ENCODE peak calls at places on chromosome 20, in nine cellular contexts. U, S, K, Y, A, R, Z, C and G are unnamed samples. For H3K4me1, the result is how much of the 10 kb centered on the place peaks cover.

GRCh38 chr20:10798811-10799210 is 125.0 kb upstream of the JAG1 start:
- DNase-seq in U (peak), C (no peak), S (no peak), K (no peak), Z (no peak), A (no peak), R (no peak), Y (no peak), G (no peak)

GRCh38 chr20:63453029-63453523 is 19.4 kb downstream of the KCNQ2 start:
- DNase-seq in R (no peak), K (no peak), U (no peak), A (peak), Y (no peak), Z (no peak), S (no peak), C (no peak), G (no peak)

GRCh38 chr20:41395669-41396664 is 29.3 kb upstream of the EMILIN3 start:
- DNase-seq in Y (no peak), Z (no peak), A (no peak), C (no peak), K (no peak), R (no peak), U (peak), S (no peak), G (no peak)

GRCh38 chr20:17875106-17875980 is 93.3 kb downstream of the SNX5 start:
- DNase-seq in Y (no peak), R (peak), C (no peak), K (peak), A (peak), Z (peak), U (peak), S (peak), G (peak)

GRCh38 chr20:7362601-7363000 is 577.7 kb downstream of the HAO1 start:
- DNase-seq in A (no peak), Y (no peak), R (no peak), C (no peak), U (no peak), S (no peak), K (no peak), Z (no peak), G (peak)

GRCh38 chr20:38343107-38343797 is 3.0 kb upstream of the LBP start:
- DNase-seq in Z (no peak), S (no peak), U (peak), Y (no peak), C (no peak), K (peak), R (peak), A (peak), G (peak)

GRCh38 chr20:60903325-60903958 is 348.6 kb upstream of the CDH4 start:
- DNase-seq in Z (no peak), S (no peak), Y (peak), U (no peak), A (no peak), C (no peak), R (no peak), K (no peak), G (no peak)

GRCh38 chr20:25338112-25339023 is 52.3 kb downstream of the ABHD12 start:
- DNase-seq in A (peak), U (no peak), K (no peak), S (no peak), C (no peak), R (peak), Y (no peak), Z (peak), G (no peak)

GRCh38 chr20:41391587-41392001 is 25.0 kb upstream of the EMILIN3 start:
- DNase-seq in K (no peak), Z (no peak), A (no peak), C (no peak), R (no peak), S (no peak), U (no peak), Y (no peak), G (no peak)

GRCh38 chr20:5222919-5223634 is 93.7 kb downstream of the PROKR2 start:
- DNase-seq in Y (no peak), R (peak), A (peak), C (peak), Z (peak), K (no peak), U (peak), S (peak), G (peak)

GRCh38 chr20:10524034-10524476 is 89.0 kb downstream of the SLX4IP start:
- DNase-seq in Z (peak), R (no peak), A (no peak), S (peak), K (peak), C (no peak), Y (peak), U (peak), G (no peak)

GRCh38 chr20:63628246-63628975 is 1.5 kb upstream of the GMEB2 start:
- DNase-seq in Z (peak), Y (no peak), K (peak), U (peak), S (peak), A (peak), R (peak), C (peak), G (peak)

GRCh38 chr20:1383621-1384404 is 9.0 kb downstream of the FKBP1A start:
- DNase-seq in A (no peak), U (no peak), Y (no peak), C (no peak), Z (no peak), K (no peak), S (no peak), R (no peak), G (no peak)

GRCh38 chr20:35568645-35569044 is 26.8 kb downstream of the ERGIC3 start:
- DNase-seq in K (no peak), Z (peak), R (peak), Y (no peak), C (peak), S (no peak), A (peak), U (no peak), G (no peak)

GRCh38 chr20:55004044-55004443 is 528.7 kb downstream of the DOK5 start:
- DNase-seq in Y (no peak), R (no peak), A (no peak), C (no peak), Z (no peak), K (no peak), S (no peak), U (no peak), G (no peak)

GRCh38 chr20:5642155-5642981 is 107.8 kb upstream of the SHLD1 start:
- DNase-seq in S (no peak), K (peak), C (no peak), Z (no peak), R (no peak), Y (no peak), A (no peak), U (no peak), G (peak)

GRCh38 chr20:2798095-2798805 is 2.2 kb downstream of the CPXM1 start:
- DNase-seq in A (no peak), K (no peak), Y (no peak), Z (no peak), C (no peak), S (no peak), R (peak), U (no peak), G (no peak)

GRCh38 chr20:49344975-49345374 is 67.1 kb upstream of the ZNFX1 start:
- DNase-seq in Z (peak), K (peak), C (no peak), S (peak), R (no peak), Y (peak), A (peak), U (peak), G (peak)

GRCh38 chr20:5393218-5393870 is 76.6 kb upstream of the PROKR2 start:
- DNase-seq in C (no peak), Y (no peak), K (no peak), U (no peak), R (no peak), S (no peak), Z (no peak), A (no peak), G (no peak)

GRCh38 chr20:41078329-41078728 is 49.7 kb downstream of the TOP1 start:
- DNase-seq in R (no peak), C (no peak), S (no peak), A (peak), Y (no peak), K (no peak), Z (no peak), U (peak), G (peak)

GRCh38 chr20:48236485-48237055 is 451.3 kb upstream of the SULF2 start:
- DNase-seq in K (peak), C (no peak), Z (no peak), U (no peak), A (no peak), S (no peak), R (no peak), Y (no peak), G (no peak)

GRCh38 chr20:29497261-29497671 is 1760.2 kb upstream of the DEFB115 start:
- DNase-seq in A (no peak), Y (peak), S (no peak), C (no peak), U (no peak), Z (no peak), K (no peak), R (peak), G (no peak)

GRCh38 chr20:45816951-45817651 is 4.7 kb downstream of the UBE2C start:
- DNase-seq in R (no peak), U (no peak), Z (no peak), C (no peak), Y (no peak), S (no peak), K (no peak), A (no peak), G (no peak)

GRCh38 chr20:49161428-49162152 is 26.5 kb downstream of the STAU1 start:
- DNase-seq in K (no peak), C (no peak), U (no peak), A (no peak), S (no peak), Y (no peak), R (no peak), Z (no peak), G (no peak)

GRCh38 chr20:12827796-12828406 is 180.9 kb upstream of the SPTLC3 start:
- DNase-seq in C (no peak), A (no peak), Y (no peak), S (no peak), K (no peak), R (no peak), U (no peak), Z (no peak), G (no peak)

GRCh38 chr20:10591956-10592521 is 81.8 kb downstream of the JAG1 start:
- DNase-seq in Z (no peak), U (peak), A (no peak), Y (no peak), S (no peak), K (no peak), R (no peak), C (no peak), G (peak)

GRCh38 chr20:10111144-10111771 is 76.5 kb downstream of the ANKEF1 start:
- DNase-seq in Y (no peak), U (no peak), A (no peak), S (no peak), Z (peak), C (no peak), R (peak), K (no peak), G (no peak)

GRCh38 chr20:3916347-3916746 is 27.2 kb downstream of the PANK2 start:
- DNase-seq in Y (no peak), A (no peak), K (no peak), C (no peak), Z (no peak), S (no peak), U (no peak), R (no peak), G (no peak)

GRCh38 chr20:40702504-40702903 is 13.5 kb upstream of the MAFB start:
- DNase-seq in C (no peak), K (no peak), Z (no peak), Y (no peak), S (no peak), U (no peak), R (no peak), A (no peak), G (no peak)

DNA sequence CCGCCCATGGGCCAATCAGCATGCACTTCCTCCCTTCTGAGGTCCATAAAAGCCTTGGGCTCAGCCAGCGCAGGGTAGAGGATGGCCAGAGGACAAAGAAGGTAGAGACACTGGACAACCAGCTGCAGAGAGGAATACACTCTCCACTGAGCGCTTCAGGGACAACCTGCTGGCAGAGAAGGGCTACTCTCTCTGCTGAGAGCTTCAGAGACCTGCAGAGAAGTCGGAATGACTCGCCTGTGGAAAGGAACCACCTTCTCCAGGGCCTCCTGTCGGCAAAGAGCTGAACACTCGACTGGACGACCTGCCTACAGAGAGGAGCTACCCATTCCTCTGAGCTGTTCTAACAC is 31.4 kb upstream of the SLA2 start:
- DNase-seq in K (no peak), R (no peak), Z (no peak), U (no peak), C (no peak), A (no peak), Y (no peak), S (no peak), G (no peak)
- TF ChIP-seq POLR2A in K (no peak), R (no peak), Z (no peak), U (no peak), C (peak), A (no peak), Y (no peak), S (no peak), G (no peak)

DNA sequence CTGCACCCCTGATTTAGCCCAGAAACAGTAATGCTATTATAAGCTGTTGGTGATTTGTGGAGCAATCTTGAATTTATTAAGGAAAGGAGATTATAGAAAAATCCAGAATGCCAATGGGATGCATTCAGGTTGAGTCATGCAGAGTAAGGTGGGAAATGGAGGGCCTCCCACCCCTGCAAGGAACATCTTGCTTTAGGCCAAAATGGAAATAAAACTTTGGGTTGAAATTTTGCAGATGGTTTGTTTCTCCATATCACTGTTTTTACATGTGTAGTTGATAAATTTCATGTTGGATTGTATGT is 152.4 kb downstream of the BCAS1 start:
- DNase-seq in A (no peak), Z (no peak), Y (no peak), S (no peak), R (no peak), K (no peak), C (no peak), U (no peak), G (no peak)
- H3K4me1 ChIP-seq in A (under half), Z (under half), Y (under half), S (under half), R (under half), K (under half), C (under half), U (under half), G (under half)

DNA sequence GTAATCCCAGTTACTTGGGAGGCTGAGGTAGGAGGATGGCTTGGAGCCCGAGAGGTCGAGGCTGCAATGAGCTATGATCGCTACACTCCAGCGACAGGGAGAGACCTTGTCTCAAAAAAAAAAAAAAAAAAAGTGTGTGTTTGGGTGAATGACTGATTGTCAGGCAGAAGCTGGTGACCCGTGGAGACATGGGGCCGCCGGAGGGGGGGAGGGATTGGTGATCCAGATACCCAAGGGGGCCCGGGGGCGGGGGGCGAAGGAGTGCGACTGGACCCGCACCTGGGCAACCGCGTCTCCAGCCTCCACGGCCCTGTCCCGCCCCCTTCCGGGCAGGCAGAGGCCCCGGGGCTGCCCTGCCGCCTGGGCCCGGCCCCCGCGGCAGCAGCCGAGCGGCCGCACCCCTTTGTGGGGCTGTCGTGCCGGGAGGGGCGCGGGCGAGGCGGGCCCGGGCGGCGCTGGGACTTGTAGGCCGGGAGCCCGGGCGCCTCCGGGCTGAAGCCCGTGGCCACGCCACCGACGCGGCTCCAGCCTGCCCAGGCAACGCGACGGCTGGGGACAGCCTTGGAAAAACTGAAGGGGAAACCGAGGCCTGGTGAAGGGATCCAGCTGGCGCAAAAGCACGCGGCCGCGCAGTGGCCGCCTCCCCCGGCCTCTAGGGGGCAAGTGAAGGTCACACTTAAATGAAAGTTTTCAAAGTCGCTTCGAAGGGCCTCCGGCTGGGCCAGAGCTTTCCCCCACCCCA is 2.1 kb upstream of the RBM38 start:
- DNase-seq in S (peak), R (peak), U (peak), Y (no peak), C (peak), K (peak), Z (peak), A (no peak), G (peak)
- TF ChIP-seq POLR2A in S (peak), R (peak), U (no peak), Y (peak), C (peak), K (peak), Z (peak), A (no peak), G (no peak)

DNA sequence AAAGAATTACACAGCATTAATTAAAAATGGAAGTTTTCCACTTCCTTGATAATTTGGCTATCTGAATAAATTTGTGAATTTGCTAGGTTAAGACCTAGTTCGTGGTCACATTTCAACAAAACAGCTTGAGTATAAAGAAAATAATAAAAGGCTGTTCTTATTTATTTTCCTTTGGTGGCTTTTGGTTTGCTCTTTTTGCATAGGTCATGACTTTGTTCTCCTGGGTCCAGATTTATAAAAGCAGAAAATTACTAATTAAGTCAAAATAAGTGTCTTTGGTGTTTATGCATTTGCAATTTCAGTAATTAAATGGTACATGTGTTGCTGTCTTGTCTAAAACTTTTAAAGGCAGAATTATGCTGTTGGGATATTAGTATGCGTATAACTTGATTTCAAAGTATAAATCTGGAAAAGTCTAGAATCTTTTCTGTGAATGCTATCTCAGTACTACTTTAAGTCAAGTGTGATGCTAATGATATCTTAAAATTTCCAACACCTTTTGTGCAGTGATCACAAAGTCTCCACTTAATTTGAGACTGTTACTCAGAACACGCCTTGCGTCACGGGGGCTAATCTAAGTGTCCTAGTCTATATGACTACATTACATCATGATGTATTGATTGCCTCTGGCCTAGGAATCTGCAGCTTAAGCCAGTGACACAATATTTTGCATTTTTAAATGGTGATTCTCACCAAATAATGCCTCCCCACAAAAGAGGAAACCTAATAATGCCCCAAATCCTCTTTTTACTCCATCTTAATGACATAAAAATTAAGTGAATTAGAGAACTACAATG is 41.0 kb downstream of the GNAS start:
- DNase-seq in R (no peak), S (no peak), K (no peak), A (no peak), Y (no peak), Z (no peak), C (no peak), U (peak), G (no peak)
- H3K4me1 ChIP-seq in R (under half), S (under half), K (under half), A (under half), Y (half or more), Z (half or more), C (under half), U (under half), G (half or more)

DNA sequence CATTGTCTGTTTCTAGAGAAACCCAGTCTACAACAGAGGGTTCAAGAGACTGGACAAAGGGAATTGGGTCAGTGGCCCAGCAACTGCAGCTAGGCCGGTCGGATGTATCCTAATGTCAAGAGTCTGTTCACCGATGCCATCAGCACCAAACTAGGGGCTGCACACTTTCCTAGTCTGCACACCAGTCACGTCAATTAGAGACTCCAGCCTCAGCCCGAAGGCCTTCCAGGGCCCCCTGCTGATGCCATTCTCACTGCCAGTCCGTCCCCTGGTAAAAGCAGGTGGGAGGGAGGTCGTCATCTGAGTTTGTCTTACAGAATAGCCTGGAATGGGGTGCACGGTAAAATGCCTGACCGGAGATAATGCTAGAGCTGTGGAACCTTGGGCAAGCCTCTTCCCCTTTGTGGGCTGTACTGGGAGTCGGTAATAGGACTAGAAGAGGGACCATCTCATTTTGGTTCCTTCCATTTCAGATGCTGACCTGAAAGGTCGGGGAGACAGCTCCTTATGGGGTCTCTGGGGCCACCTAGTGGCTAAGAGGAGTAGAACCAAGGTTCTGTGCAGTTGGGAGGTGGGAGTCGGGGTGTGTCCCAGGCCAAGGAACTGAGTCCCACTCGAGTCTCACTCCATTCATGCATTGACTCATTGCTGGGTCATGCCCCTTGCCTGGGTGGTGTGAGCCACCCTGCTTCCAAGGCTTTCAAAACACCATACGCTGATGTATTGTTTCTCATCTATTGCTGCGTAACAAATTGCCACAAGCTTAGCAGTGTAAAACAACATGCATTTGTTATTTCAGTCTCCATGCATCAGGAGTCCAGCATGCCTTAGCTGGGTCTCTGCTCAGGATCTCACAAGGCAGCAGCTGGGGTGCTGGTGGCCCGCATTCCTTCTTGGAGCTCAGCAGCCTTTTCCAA is 5.1 kb downstream of the SOX12 start:
- DNase-seq in C (no peak), R (no peak), K (peak), A (peak), U (peak), Z (peak), S (peak), Y (no peak), G (peak)
- TF ChIP-seq POLR2A in C (no peak), R (no peak), K (peak), A (no peak), U (peak), Z (no peak), S (no peak), Y (no peak), G (no peak)

DNA sequence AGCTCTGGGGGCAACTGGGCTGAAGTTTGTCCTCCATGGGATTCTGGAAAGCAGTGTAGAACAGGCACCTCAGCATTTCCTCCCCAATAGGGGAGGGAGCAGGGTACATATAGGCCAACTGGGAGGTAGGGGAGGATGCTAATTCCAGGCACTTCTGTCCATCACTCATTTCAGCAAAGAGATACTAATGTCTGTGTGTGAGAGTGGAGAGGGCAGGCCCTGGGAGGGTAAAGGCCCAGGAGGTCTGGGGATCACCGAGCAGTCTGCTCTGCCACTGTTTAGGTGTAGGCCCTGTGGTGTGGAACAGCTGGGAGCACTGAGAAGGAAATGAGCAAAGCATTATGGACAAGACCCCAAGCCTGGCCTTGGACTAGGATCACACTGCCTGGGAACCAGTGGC is 158.7 kb downstream of the SLC24A3 start:
- DNase-seq in R (no peak), K (no peak), Z (no peak), Y (peak), U (no peak), C (no peak), A (no peak), S (no peak), G (no peak)
- H3K4me1 ChIP-seq in R (under half), K (under half), Z (under half), Y (under half), U (under half), C (under half), A (under half), S (under half), G (under half)